ENCODE peak calls at places on chromosome 11, in seven cellular contexts. J is prostate gland, W is transverse colon, I is breast epithelium, Y is HepG2, E is HL-60, P is SK-N-SH. U is an unnamed sample.

GRCh38 chr11:119335655-119336543 is 1.6 kb downstream of the RNF26 start:
- DNase-seq in Y (no peak), E (no peak), I (no peak), J (no peak), W (no peak), P (no peak), U (no peak)

GRCh38 chr11:119530503-119530902 is 107.5 kb upstream of the THY1 start:
- DNase-seq in I (no peak), J (no peak), P (no peak), Y (no peak), E (no peak), W (no peak), U (no peak)

GRCh38 chr11:131868769-131869482 is 498.5 kb downstream of the NTM start:
- DNase-seq in I (no peak), Y (no peak), E (no peak), P (no peak), J (no peak), W (no peak), U (no peak)

GRCh38 chr11:78147807-78148206 is 8.4 kb upstream of the ALG8 start:
- DNase-seq in J (no peak), Y (no peak), P (no peak), I (no peak), E (no peak), W (no peak), U (no peak)

GRCh38 chr11:96102664-96103068 is 178.8 kb upstream of the MTMR2 start:
- DNase-seq in J (no peak), W (no peak), Y (no peak), E (no peak), P (no peak), I (no peak), U (no peak)

GRCh38 chr11:86101493-86101892 is 32.6 kb upstream of the PICALM start:
- DNase-seq in I (no peak), W (no peak), J (no peak), E (no peak), Y (no peak), P (no peak), U (peak)

GRCh38 chr11:112174789-112175595 is at the start of gene BCO2:
- DNase-seq in E (no peak), Y (peak), I (peak), P (peak), W (peak), J (peak), U (peak)

GRCh38 chr11:124867700-124868099 is 2.5 kb downstream of the ROBO3 start:
- DNase-seq in J (no peak), W (no peak), I (no peak), P (peak), E (no peak), Y (peak), U (no peak)

GRCh38 chr11:123103326-123103980 is 41.5 kb upstream of the HSPA8 start:
- DNase-seq in I (no peak), P (peak), W (peak), J (no peak), E (no peak), Y (peak), U (peak)

GRCh38 chr11:61109671-61110070 is 7.4 kb downstream of the CD5 start:
- DNase-seq in E (no peak), J (no peak), P (no peak), I (no peak), Y (no peak), W (no peak), U (no peak)

GRCh38 chr11:118301600-118302195 is 2.8 kb upstream of the CD3E start:
- DNase-seq in J (no peak), I (no peak), W (no peak), E (no peak), Y (no peak), P (no peak), U (no peak)

GRCh38 chr11:47325271-47326041 is 27.0 kb downstream of the MYBPC3 start:
- DNase-seq in E (no peak), J (no peak), I (no peak), P (no peak), Y (no peak), W (no peak), U (no peak)

GRCh38 chr11:45922425-45923082 is at the start of gene LARGE2:
- DNase-seq in P (peak), E (no peak), J (peak), W (peak), Y (no peak), I (peak), U (no peak)

GRCh38 chr11:8339592-8340022 is 75.9 kb upstream of the LMO1 start:
- DNase-seq in P (no peak), E (no peak), J (no peak), Y (no peak), W (no peak), I (no peak), U (no peak)

GRCh38 chr11:78801161-78801884 is 226.7 kb upstream of the NARS2 start:
- DNase-seq in Y (no peak), P (no peak), J (peak), W (peak), E (peak), I (no peak), U (peak)

GRCh38 chr11:85590848-85591483 is 36.2 kb downstream of the DLG2 start:
- DNase-seq in J (no peak), E (no peak), Y (peak), P (peak), I (no peak), W (no peak), U (peak)

GRCh38 chr11:64850979-64851567 is 6.6 kb upstream of the CDC42BPG start:
- DNase-seq in Y (no peak), I (no peak), E (no peak), P (no peak), J (no peak), W (peak), U (no peak)

GRCh38 chr11:720642-721346 is 14.8 kb downstream of the EPS8L2 start:
- DNase-seq in Y (no peak), P (peak), W (peak), I (no peak), J (no peak), E (no peak), U (no peak)

GRCh38 chr11:125679837-125680236 is 810 bp downstream of the ACRV1 start:
- DNase-seq in P (no peak), W (no peak), I (no peak), Y (no peak), J (no peak), E (no peak), U (no peak)

GRCh38 chr11:28346721-28347120 is 238.5 kb downstream of the METTL15 start:
- DNase-seq in I (no peak), J (no peak), P (no peak), E (no peak), W (no peak), Y (no peak), U (no peak)

GRCh38 chr11:126123686-126124085 is 61.0 kb upstream of the CDON start:
- DNase-seq in E (no peak), I (no peak), J (no peak), Y (no peak), W (no peak), P (no peak), U (no peak)

GRCh38 chr11:113778111-113778910 is 1.3 kb upstream of the CLDN25 start:
- DNase-seq in I (no peak), W (no peak), E (no peak), Y (peak), P (peak), J (peak), U (no peak)

GRCh38 chr11:118634435-118635236 is 27.2 kb downstream of the PHLDB1 start:
- DNase-seq in P (peak), Y (peak), I (peak), E (peak), J (peak), W (peak), U (no peak)

GRCh38 chr11:116851631-116852030 is 14.2 kb upstream of the APOA1 start:
- DNase-seq in W (peak), E (peak), P (no peak), I (no peak), J (no peak), Y (no peak), U (no peak)

GRCh38 chr11:76838422-76839068 is 22.2 kb upstream of the ACER3 start:
- DNase-seq in Y (peak), I (no peak), E (no peak), J (no peak), W (no peak), P (no peak), U (no peak)

GRCh38 chr11:19428206-19429001 is 187.7 kb upstream of the E2F8 start:
- DNase-seq in W (no peak), P (no peak), Y (no peak), I (no peak), J (no peak), E (no peak), U (no peak)

GRCh38 chr11:35662061-35662648 is 420 bp upstream of the TRIM44 start:
- DNase-seq in W (peak), E (no peak), Y (peak), I (no peak), J (no peak), P (peak), U (no peak)

GRCh38 chr11:46369458-46370152 is 11.9 kb upstream of the MDK start:
- DNase-seq in E (no peak), Y (peak), W (peak), I (no peak), J (no peak), P (peak), U (no peak)

GRCh38 chr11:117010808-117011540 is 87.3 kb downstream of the SIK3 start:
- DNase-seq in E (no peak), I (no peak), Y (no peak), J (no peak), P (no peak), W (no peak), U (peak)

GRCh38 chr11:2825886-2826678 is 59.5 kb downstream of the CDKN1C start:
- DNase-seq in P (peak), E (peak), I (peak), W (peak), J (peak), Y (peak), U (no peak)

GRCh38 chr11:65258988-65259387 is 2.8 kb upstream of the POLA2 start:
- DNase-seq in I (no peak), P (no peak), W (no peak), Y (no peak), E (no peak), J (no peak), U (no peak)

GRCh38 chr11:130804306-130805077 is 111.8 kb downstream of the SNX19 start:
- DNase-seq in I (no peak), J (no peak), P (no peak), E (no peak), W (no peak), Y (no peak), U (no peak)

GRCh38 chr11:9169595-9170295 is 78.3 kb upstream of the SCUBE2 start:
- DNase-seq in I (no peak), E (no peak), P (no peak), Y (no peak), W (no peak), J (no peak), U (peak)

GRCh38 chr11:122258446-122258994 is 142.5 kb upstream of the BLID start:
- DNase-seq in E (no peak), P (no peak), Y (no peak), J (no peak), I (no peak), W (no peak), U (no peak)

GRCh38 chr11:74670171-74670570 is 61.1 kb downstream of the CHRDL2 start:
- DNase-seq in Y (no peak), W (no peak), J (no peak), P (no peak), E (no peak), I (no peak), U (no peak)

DNA sequence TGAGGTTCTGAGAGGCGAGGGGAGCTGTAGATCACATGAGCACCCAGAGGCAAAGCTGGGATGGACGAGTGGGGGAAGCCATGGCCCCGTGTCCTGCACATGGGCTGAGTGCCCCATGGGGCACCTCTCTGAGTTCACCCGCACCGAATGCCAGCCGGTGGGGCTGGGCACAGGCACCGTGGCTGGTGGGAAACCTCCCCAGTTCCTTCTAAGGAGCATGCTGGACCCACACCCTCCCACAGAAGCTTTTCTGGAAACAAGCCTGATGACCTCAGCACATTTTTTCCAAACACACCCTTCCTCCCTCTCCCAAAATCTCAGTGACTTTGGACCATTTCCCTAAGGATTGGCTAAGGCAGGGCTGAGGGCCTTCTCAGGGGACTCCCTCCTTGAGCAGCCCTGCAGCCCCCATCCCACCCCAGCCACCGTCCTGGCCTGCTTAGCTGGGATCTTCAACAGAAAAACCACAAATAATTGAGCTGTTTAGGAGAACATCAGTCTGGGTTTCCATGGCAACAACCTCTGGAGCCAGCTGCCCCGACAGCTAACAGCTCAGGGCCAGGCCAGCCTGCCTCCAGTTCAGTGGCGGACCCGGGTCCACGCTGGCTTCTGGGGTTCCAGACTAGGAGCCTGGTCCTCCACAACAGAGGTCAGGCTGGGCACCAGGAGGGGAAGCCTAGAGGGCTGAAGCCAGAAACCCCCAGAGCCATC is 18.1 kb upstream of the LINC01488 start:
- DNase-seq in W (no peak), J (no peak), P (peak), I (no peak), E (no peak), Y (peak), U (no peak)
- H3K27ac ChIP-seq in W (peak), J (no peak), P (no peak), I (peak), E (no peak), Y (no peak), U (no peak)

GRCh38 chr11:56855217-56855616 is 106.7 kb upstream of the OR9G4 start:
- DNase-seq in I (no peak), P (no peak), W (peak), J (no peak), Y (no peak), E (no peak), U (no peak)
- TF ChIP-seq POLR2AphosphoS5 in I (no peak), P (no peak), W (no peak), J (no peak), Y (no peak), E (no peak), U (no peak)

GRCh38 chr11:17473071-17473744 is 3.4 kb downstream of the ABCC8 start:
- DNase-seq in Y (peak), J (no peak), I (no peak), E (no peak), P (peak), W (no peak), U (no peak)
- TF ChIP-seq CTCF in Y (peak), J (no peak), I (no peak), E (no peak), P (peak), W (no peak), U (peak)

DNA sequence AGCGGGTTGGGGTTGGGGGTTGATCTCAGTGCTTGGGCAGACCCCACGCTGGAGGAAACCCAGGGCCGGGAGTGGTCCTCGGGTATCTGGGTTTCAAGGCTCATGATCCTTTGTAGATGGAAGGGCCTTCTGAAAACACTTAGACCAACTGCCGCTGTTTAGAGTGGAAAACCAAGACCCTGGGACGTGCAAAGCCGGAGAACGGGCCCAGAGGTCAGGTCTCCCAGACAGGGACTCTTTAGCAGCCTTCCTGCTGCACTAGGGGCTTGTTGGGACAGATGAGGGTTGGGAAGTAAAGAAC is 622 bp downstream of the AIP start:
- DNase-seq in E (no peak), P (no peak), Y (no peak), W (no peak), J (no peak), I (no peak), U (no peak)
- H3K27ac ChIP-seq in E (no peak), P (no peak), Y (no peak), W (peak), J (peak), I (peak), U (peak)

GRCh38 chr11:72002841-72003775 is 4.4 kb downstream of the IL18BP start:
- DNase-seq in P (no peak), W (no peak), E (no peak), I (peak), J (no peak), Y (no peak), U (no peak)
- TF ChIP-seq POLR2AphosphoS5 in P (peak), W (no peak), E (no peak), I (no peak), J (no peak), Y (no peak), U (peak)

GRCh38 chr11:66311470-66311964 is 5.3 kb downstream of the CD248 start:
- DNase-seq in E (no peak), P (no peak), Y (no peak), J (no peak), I (no peak), W (no peak), U (no peak)
- TF ChIP-seq CTCF in E (peak), P (no peak), Y (no peak), J (no peak), I (no peak), W (no peak), U (no peak)

DNA sequence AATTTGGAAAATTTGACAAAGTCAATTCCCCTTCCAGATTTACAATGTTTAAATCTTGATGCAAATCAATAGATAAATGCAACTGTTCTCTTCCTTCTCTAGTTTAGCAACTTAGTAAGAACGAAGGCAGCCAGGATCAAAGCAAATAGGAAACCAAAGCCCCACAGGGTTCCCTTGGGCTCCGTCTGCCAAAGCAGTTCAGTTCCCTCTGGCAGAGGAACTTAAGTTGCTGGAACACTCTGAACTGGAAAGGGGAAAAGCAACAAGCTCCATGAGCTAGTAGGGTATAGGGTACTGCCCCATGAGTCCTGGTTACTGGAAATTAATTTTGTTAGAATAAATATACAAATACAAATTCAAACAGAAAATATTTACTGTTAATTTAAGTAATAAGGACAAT is 91.3 kb downstream of the RELT start:
- DNase-seq in Y (no peak), W (no peak), P (no peak), J (no peak), E (no peak), I (no peak), U (no peak)
- H3K27ac ChIP-seq in Y (no peak), W (no peak), P (no peak), J (no peak), E (no peak), I (peak), U (no peak)

DNA sequence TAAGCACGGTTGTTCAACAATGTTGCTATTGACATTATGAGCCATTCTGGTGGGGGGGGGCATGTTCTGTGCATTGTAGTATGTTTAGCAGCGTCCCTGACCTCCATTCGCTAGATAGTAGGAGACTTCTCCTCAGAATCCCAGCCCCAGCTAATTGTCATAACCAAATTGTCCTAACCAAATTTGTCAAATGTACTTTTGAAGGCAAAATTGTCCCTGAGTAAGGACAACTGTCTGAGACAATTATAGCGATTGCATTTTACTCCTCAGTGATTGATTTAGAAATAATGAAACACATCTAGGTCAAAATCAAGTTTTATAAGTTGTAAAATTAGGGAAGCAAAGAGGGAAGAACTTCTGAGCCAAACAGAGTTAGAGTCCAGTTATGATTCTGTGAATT is 541.8 kb upstream of the CHORDC1 start:
- DNase-seq in W (no peak), Y (no peak), E (no peak), I (no peak), J (no peak), P (no peak), U (no peak)
- TF ChIP-seq POLR2AphosphoS5 in W (no peak), Y (no peak), E (no peak), I (no peak), J (no peak), P (no peak), U (no peak)

GRCh38 chr11:34065505-34066203 is 14.1 kb downstream of the CAPRIN1 start:
- DNase-seq in W (no peak), Y (no peak), J (no peak), E (no peak), I (no peak), P (no peak), U (no peak)
- TF ChIP-seq CTCF in W (no peak), Y (no peak), J (no peak), E (no peak), I (no peak), P (no peak), U (no peak)

GRCh38 chr11:70251583-70252285 is 18.8 kb upstream of the PPFIA1 start:
- DNase-seq in J (no peak), I (no peak), E (no peak), W (no peak), P (no peak), Y (no peak), U (no peak)
- H3K27ac ChIP-seq in J (no peak), I (peak), E (no peak), W (no peak), P (no peak), Y (no peak), U (no peak)

U was measured in Panc1.